ENCODE peak calls at places on chromosomes 6 and 20, in ten cellular contexts. One of them, this sample, is unnamed.

GRCh38 chr20:63831696-63832686 is 927 bp upstream of the ZBTB46 start:
- DNase-seq in esophagus muscularis mucosa: no peak
- DNase-seq in H1: peak
- DNase-seq in SK-N-SH: peak
- DNase-seq in GM23338: peak
- DNase-seq in spleen: peak
- DNase-seq in transverse colon: peak
- DNase-seq in HL-60: no peak
- DNase-seq in upper lobe of left lung: no peak
- DNase-seq in GM12892: no peak
- DNase-seq in this sample: peak

GRCh38 chr6:101125380-101125971 is 244.3 kb upstream of the ASCC3 start:
- DNase-seq in SK-N-SH: no peak
- DNase-seq in H1: no peak
- DNase-seq in HL-60: no peak
- DNase-seq in GM23338: no peak
- DNase-seq in transverse colon: no peak
- DNase-seq in upper lobe of left lung: no peak
- DNase-seq in esophagus muscularis mucosa: no peak
- DNase-seq in GM12892: no peak
- DNase-seq in spleen: no peak
- DNase-seq in this sample: no peak

GRCh38 chr20:50876063-50876685 is 55.1 kb downstream of the ADNP start:
- DNase-seq in HL-60: no peak
- DNase-seq in transverse colon: no peak
- DNase-seq in GM23338: no peak
- DNase-seq in GM12892: no peak
- DNase-seq in H1: no peak
- DNase-seq in upper lobe of left lung: no peak
- DNase-seq in spleen: peak
- DNase-seq in SK-N-SH: no peak
- DNase-seq in esophagus muscularis mucosa: no peak
- DNase-seq in this sample: no peak

GRCh38 chr20:3194617-3195280 is 9.7 kb downstream of the DDRGK1 start:
- DNase-seq in HL-60: no peak
- DNase-seq in upper lobe of left lung: no peak
- DNase-seq in GM12892: no peak
- DNase-seq in SK-N-SH: no peak
- DNase-seq in GM23338: no peak
- DNase-seq in spleen: peak
- DNase-seq in transverse colon: no peak
- DNase-seq in esophagus muscularis mucosa: no peak
- DNase-seq in H1: no peak
- DNase-seq in this sample: no peak

GRCh38 chr6:69246983-69247382 is 549.8 kb downstream of the LMBRD1 start:
- DNase-seq in GM23338: no peak
- DNase-seq in H1: no peak
- DNase-seq in GM12892: no peak
- DNase-seq in transverse colon: no peak
- DNase-seq in HL-60: no peak
- DNase-seq in upper lobe of left lung: no peak
- DNase-seq in esophagus muscularis mucosa: no peak
- DNase-seq in SK-N-SH: no peak
- DNase-seq in spleen: no peak
- DNase-seq in this sample: no peak

GRCh38 chr20:46077642-46078305 is 12.0 kb downstream of the NCOA5 start:
- DNase-seq in spleen: no peak
- DNase-seq in H1: no peak
- DNase-seq in esophagus muscularis mucosa: no peak
- DNase-seq in GM23338: no peak
- DNase-seq in HL-60: no peak
- DNase-seq in transverse colon: no peak
- DNase-seq in SK-N-SH: no peak
- DNase-seq in GM12892: no peak
- DNase-seq in upper lobe of left lung: no peak
- DNase-seq in this sample: no peak

GRCh38 chr6:87628881-87629280 is 38.9 kb downstream of the ORC3 start:
- DNase-seq in upper lobe of left lung: no peak
- DNase-seq in spleen: no peak
- DNase-seq in H1: no peak
- DNase-seq in HL-60: no peak
- DNase-seq in GM12892: no peak
- DNase-seq in transverse colon: no peak
- DNase-seq in SK-N-SH: no peak
- DNase-seq in GM23338: no peak
- DNase-seq in esophagus muscularis mucosa: no peak
- DNase-seq in this sample: no peak

GRCh38 chr6:128560966-128561365 is 40.6 kb upstream of the PTPRK start:
- DNase-seq in spleen: no peak
- DNase-seq in GM12892: no peak
- DNase-seq in transverse colon: no peak
- DNase-seq in HL-60: no peak
- DNase-seq in GM23338: no peak
- DNase-seq in esophagus muscularis mucosa: no peak
- DNase-seq in SK-N-SH: no peak
- DNase-seq in H1: no peak
- DNase-seq in upper lobe of left lung: no peak
- DNase-seq in this sample: no peak

GRCh38 chr6:85402071-85402470 is 47.8 kb upstream of the NT5E start:
- DNase-seq in esophagus muscularis mucosa: no peak
- DNase-seq in GM12892: no peak
- DNase-seq in upper lobe of left lung: no peak
- DNase-seq in transverse colon: no peak
- DNase-seq in H1: no peak
- DNase-seq in GM23338: no peak
- DNase-seq in HL-60: no peak
- DNase-seq in SK-N-SH: peak
- DNase-seq in spleen: no peak
- DNase-seq in this sample: no peak

GRCh38 chr6:85404497-85405174 is 45.2 kb upstream of the NT5E start:
- DNase-seq in spleen: no peak
- DNase-seq in SK-N-SH: no peak
- DNase-seq in H1: no peak
- DNase-seq in GM12892: no peak
- DNase-seq in GM23338: no peak
- DNase-seq in HL-60: no peak
- DNase-seq in transverse colon: peak
- DNase-seq in esophagus muscularis mucosa: no peak
- DNase-seq in upper lobe of left lung: no peak
- DNase-seq in this sample: no peak

GRCh38 chr6:85402922-85403321 is 47.0 kb upstream of the NT5E start:
- DNase-seq in SK-N-SH: no peak
- DNase-seq in upper lobe of left lung: no peak
- DNase-seq in transverse colon: no peak
- DNase-seq in GM12892: no peak
- DNase-seq in esophagus muscularis mucosa: no peak
- DNase-seq in spleen: no peak
- DNase-seq in H1: no peak
- DNase-seq in HL-60: no peak
- DNase-seq in GM23338: no peak
- DNase-seq in this sample: no peak

GRCh38 chr6:85405175-85405852 is 44.6 kb upstream of the NT5E start:
- DNase-seq in spleen: no peak
- DNase-seq in esophagus muscularis mucosa: no peak
- DNase-seq in upper lobe of left lung: no peak
- DNase-seq in SK-N-SH: no peak
- DNase-seq in HL-60: no peak
- DNase-seq in transverse colon: peak
- DNase-seq in H1: no peak
- DNase-seq in GM12892: no peak
- DNase-seq in GM23338: no peak
- DNase-seq in this sample: no peak

DNA sequence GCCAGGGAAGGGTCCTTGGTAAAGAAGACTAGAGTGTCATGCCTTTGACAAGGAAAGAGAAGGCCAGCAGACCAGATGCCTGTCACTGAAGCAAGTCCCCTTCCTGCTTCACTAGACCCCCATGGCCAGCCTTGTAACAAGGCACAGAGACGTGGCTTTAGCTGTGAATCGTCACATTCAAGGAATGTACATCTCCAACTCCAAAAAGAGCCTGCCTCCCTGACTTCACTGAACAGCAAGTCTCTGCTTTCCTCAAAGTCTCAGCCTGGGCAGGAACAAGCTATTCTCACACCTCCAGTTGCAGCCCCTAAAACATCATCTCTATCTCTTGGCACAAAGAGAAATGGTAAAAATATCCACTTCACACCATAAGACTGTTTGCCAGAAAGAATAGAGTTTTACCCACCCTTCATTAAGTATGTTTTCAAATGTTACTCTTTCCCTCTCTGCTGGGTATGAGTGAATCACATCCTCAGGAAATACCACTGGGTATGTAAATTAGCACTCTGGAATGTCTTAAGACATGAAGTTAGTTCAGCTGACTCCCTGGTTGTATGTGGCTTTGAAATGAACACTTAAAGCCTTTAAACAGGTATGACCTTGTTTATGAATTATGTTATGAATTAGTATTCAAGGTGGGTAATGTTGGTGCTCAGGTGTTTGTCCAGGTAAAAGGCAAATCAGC is 46.4 kb upstream of the NT5E start:
- DNase-seq in spleen: no peak
- DNase-seq in GM12892: no peak
- DNase-seq in upper lobe of left lung: no peak
- DNase-seq in transverse colon: no peak
- DNase-seq in GM23338: peak
- DNase-seq in esophagus muscularis mucosa: no peak
- DNase-seq in SK-N-SH: no peak
- DNase-seq in HL-60: no peak
- DNase-seq in H1: no peak
- DNase-seq in this sample: no peak
- TF ChIP-seq POLR2AphosphoS5 in spleen: no peak
- TF ChIP-seq POLR2AphosphoS5 in GM12892: no peak
- TF ChIP-seq POLR2AphosphoS5 in upper lobe of left lung: no peak
- TF ChIP-seq POLR2AphosphoS5 in transverse colon: no peak
- TF ChIP-seq POLR2AphosphoS5 in GM23338: no peak
- TF ChIP-seq POLR2AphosphoS5 in esophagus muscularis mucosa: no peak
- TF ChIP-seq POLR2AphosphoS5 in SK-N-SH: peak
- TF ChIP-seq POLR2AphosphoS5 in HL-60: no peak
- TF ChIP-seq POLR2AphosphoS5 in H1: no peak
- TF ChIP-seq POLR2AphosphoS5 in this sample: no peak

GRCh38 chr20:49766979-49767419 is 45.6 kb upstream of the SLC9A8 start:
- DNase-seq in GM23338: no peak
- DNase-seq in spleen: no peak
- DNase-seq in SK-N-SH: no peak
- DNase-seq in esophagus muscularis mucosa: no peak
- DNase-seq in HL-60: peak
- DNase-seq in H1: no peak
- DNase-seq in transverse colon: no peak
- DNase-seq in GM12892: no peak
- DNase-seq in upper lobe of left lung: no peak
- DNase-seq in this sample: no peak

GRCh38 chr20:49769125-49769581 is 43.5 kb upstream of the SLC9A8 start:
- DNase-seq in HL-60: no peak
- DNase-seq in GM23338: no peak
- DNase-seq in spleen: no peak
- DNase-seq in H1: no peak
- DNase-seq in esophagus muscularis mucosa: no peak
- DNase-seq in SK-N-SH: no peak
- DNase-seq in GM12892: no peak
- DNase-seq in transverse colon: no peak
- DNase-seq in upper lobe of left lung: no peak
- DNase-seq in this sample: no peak

GRCh38 chr20:49765846-49766541 is 46.6 kb upstream of the SLC9A8 start:
- DNase-seq in upper lobe of left lung: no peak
- DNase-seq in H1: no peak
- DNase-seq in spleen: no peak
- DNase-seq in transverse colon: no peak
- DNase-seq in HL-60: no peak
- DNase-seq in GM12892: no peak
- DNase-seq in SK-N-SH: no peak
- DNase-seq in esophagus muscularis mucosa: no peak
- DNase-seq in GM23338: no peak
- DNase-seq in this sample: no peak

GRCh38 chr20:49770634-49771033 is 42.0 kb upstream of the SLC9A8 start:
- DNase-seq in upper lobe of left lung: no peak
- DNase-seq in GM23338: no peak
- DNase-seq in H1: no peak
- DNase-seq in SK-N-SH: no peak
- DNase-seq in HL-60: no peak
- DNase-seq in transverse colon: no peak
- DNase-seq in GM12892: no peak
- DNase-seq in spleen: no peak
- DNase-seq in esophagus muscularis mucosa: no peak
- DNase-seq in this sample: no peak

DNA sequence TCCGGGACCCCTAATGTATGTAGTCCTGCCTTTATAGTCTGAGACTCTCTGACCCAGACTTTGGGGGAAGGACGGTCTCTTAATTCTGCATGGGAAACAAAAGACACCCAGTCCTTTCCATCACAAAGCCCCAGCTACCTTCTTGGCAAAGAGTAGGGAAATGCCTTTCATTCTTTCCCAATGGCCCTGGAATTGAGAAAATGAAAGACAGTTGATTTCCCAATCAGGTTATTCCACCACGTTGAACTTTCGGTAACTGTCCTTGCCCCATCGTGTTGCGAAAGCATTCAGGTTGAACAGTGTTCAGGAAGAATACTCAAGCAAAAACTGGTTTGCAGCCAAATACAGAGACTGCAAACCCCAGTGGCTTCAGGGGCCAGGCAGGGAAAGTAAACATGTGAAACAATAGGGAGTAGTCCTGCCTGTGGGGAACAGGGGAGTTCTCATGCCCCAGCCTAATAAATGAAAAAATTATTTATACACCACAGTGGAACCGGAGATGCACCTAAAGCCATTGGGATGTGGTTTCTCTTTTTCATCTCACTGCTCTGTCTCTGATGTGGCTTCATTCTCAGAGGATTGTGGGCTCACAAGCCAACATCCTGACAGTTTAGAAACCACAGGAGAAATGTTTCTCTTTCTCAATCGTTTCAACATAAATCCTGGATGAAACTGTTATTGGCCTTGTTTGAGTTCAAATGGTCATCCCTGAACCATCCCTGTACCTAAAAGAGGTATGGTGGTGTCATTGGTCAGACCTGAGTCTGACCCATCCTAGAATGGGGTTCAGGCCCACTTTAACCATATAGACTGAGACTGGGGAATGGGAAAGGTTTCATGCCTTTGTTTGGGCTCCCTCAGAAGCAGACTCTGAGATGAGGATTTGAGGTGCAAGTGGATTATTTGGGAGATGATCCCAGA is 44.2 kb upstream of the SLC9A8 start:
- DNase-seq in GM12892: no peak
- DNase-seq in HL-60: peak
- DNase-seq in SK-N-SH: no peak
- DNase-seq in spleen: no peak
- DNase-seq in esophagus muscularis mucosa: no peak
- DNase-seq in H1: peak
- DNase-seq in GM23338: peak
- DNase-seq in transverse colon: peak
- DNase-seq in upper lobe of left lung: peak
- DNase-seq in this sample: no peak
- TF ChIP-seq POLR2AphosphoS5 in GM12892: no peak
- TF ChIP-seq POLR2AphosphoS5 in HL-60: peak
- TF ChIP-seq POLR2AphosphoS5 in SK-N-SH: no peak
- TF ChIP-seq POLR2AphosphoS5 in spleen: no peak
- TF ChIP-seq POLR2AphosphoS5 in esophagus muscularis mucosa: peak
- TF ChIP-seq POLR2AphosphoS5 in H1: no peak
- TF ChIP-seq POLR2AphosphoS5 in GM23338: peak
- TF ChIP-seq POLR2AphosphoS5 in transverse colon: peak
- TF ChIP-seq POLR2AphosphoS5 in upper lobe of left lung: peak
- TF ChIP-seq POLR2AphosphoS5 in this sample: peak

GRCh38 chr6:42199106-42199981 is 4.6 kb upstream of the GUCA1B start:
- DNase-seq in SK-N-SH: no peak
- DNase-seq in esophagus muscularis mucosa: no peak
- DNase-seq in spleen: no peak
- DNase-seq in H1: no peak
- DNase-seq in transverse colon: no peak
- DNase-seq in HL-60: no peak
- DNase-seq in upper lobe of left lung: no peak
- DNase-seq in GM23338: no peak
- DNase-seq in GM12892: no peak
- DNase-seq in this sample: no peak
- TF ChIP-seq POLR2AphosphoS5 in SK-N-SH: peak
- TF ChIP-seq POLR2AphosphoS5 in esophagus muscularis mucosa: no peak
- TF ChIP-seq POLR2AphosphoS5 in spleen: no peak
- TF ChIP-seq POLR2AphosphoS5 in H1: no peak
- TF ChIP-seq POLR2AphosphoS5 in transverse colon: no peak
- TF ChIP-seq POLR2AphosphoS5 in HL-60: no peak
- TF ChIP-seq POLR2AphosphoS5 in upper lobe of left lung: no peak
- TF ChIP-seq POLR2AphosphoS5 in GM23338: no peak
- TF ChIP-seq POLR2AphosphoS5 in GM12892: no peak
- TF ChIP-seq POLR2AphosphoS5 in this sample: no peak

GRCh38 chr6:24859608-24860007 is 60.9 kb upstream of the ARMH2 start:
- DNase-seq in transverse colon: no peak
- DNase-seq in upper lobe of left lung: no peak
- DNase-seq in spleen: no peak
- DNase-seq in esophagus muscularis mucosa: no peak
- DNase-seq in GM23338: no peak
- DNase-seq in H1: no peak
- DNase-seq in HL-60: peak
- DNase-seq in GM12892: no peak
- DNase-seq in SK-N-SH: no peak
- DNase-seq in this sample: no peak

GRCh38 chr6:24856246-24856599 is 57.5 kb upstream of the ARMH2 start:
- DNase-seq in esophagus muscularis mucosa: no peak
- DNase-seq in GM23338: no peak
- DNase-seq in HL-60: no peak
- DNase-seq in transverse colon: no peak
- DNase-seq in SK-N-SH: no peak
- DNase-seq in spleen: no peak
- DNase-seq in GM12892: no peak
- DNase-seq in upper lobe of left lung: no peak
- DNase-seq in H1: no peak
- DNase-seq in this sample: no peak

GRCh38 chr6:24859132-24859531 is 60.4 kb upstream of the ARMH2 start:
- DNase-seq in SK-N-SH: no peak
- DNase-seq in upper lobe of left lung: no peak
- DNase-seq in HL-60: no peak
- DNase-seq in transverse colon: no peak
- DNase-seq in esophagus muscularis mucosa: no peak
- DNase-seq in spleen: no peak
- DNase-seq in GM23338: no peak
- DNase-seq in H1: no peak
- DNase-seq in GM12892: no peak
- DNase-seq in this sample: no peak

GRCh38 chr6:24856954-24857670 is 58.4 kb upstream of the ARMH2 start:
- DNase-seq in GM23338: no peak
- DNase-seq in SK-N-SH: no peak
- DNase-seq in esophagus muscularis mucosa: no peak
- DNase-seq in upper lobe of left lung: no peak
- DNase-seq in GM12892: no peak
- DNase-seq in HL-60: no peak
- DNase-seq in H1: no peak
- DNase-seq in transverse colon: no peak
- DNase-seq in spleen: no peak
- DNase-seq in this sample: no peak

GRCh38 chr6:24858154-24858801 is 59.6 kb upstream of the ARMH2 start:
- DNase-seq in transverse colon: peak
- DNase-seq in GM23338: no peak
- DNase-seq in SK-N-SH: no peak
- DNase-seq in upper lobe of left lung: peak
- DNase-seq in H1: no peak
- DNase-seq in HL-60: peak
- DNase-seq in GM12892: peak
- DNase-seq in esophagus muscularis mucosa: no peak
- DNase-seq in spleen: no peak
- DNase-seq in this sample: no peak
- TF ChIP-seq POLR2AphosphoS5 in transverse colon: no peak
- TF ChIP-seq POLR2AphosphoS5 in GM23338: no peak
- TF ChIP-seq POLR2AphosphoS5 in SK-N-SH: no peak
- TF ChIP-seq POLR2AphosphoS5 in upper lobe of left lung: peak
- TF ChIP-seq POLR2AphosphoS5 in H1: no peak
- TF ChIP-seq POLR2AphosphoS5 in HL-60: no peak
- TF ChIP-seq POLR2AphosphoS5 in GM12892: no peak
- TF ChIP-seq POLR2AphosphoS5 in esophagus muscularis mucosa: no peak
- TF ChIP-seq POLR2AphosphoS5 in spleen: no peak
- TF ChIP-seq POLR2AphosphoS5 in this sample: peak